ENCODE peak calls at places on chromosomes 3 and 15, in five cellular contexts. D, U, J, S and X are unnamed samples.

GRCh38 chr3:109685084-109686079 is 348.0 kb upstream of the DPPA4 start:
- DNase-seq in J (no peak), D (no peak), U (peak), S (peak), X (no peak)

GRCh38 chr15:75712668-75713337 is at the start of gene CSPG4:
- DNase-seq in S (peak), U (peak), D (peak), J (no peak), X (peak)

GRCh38 chr3:119359476-119359998 is 65.4 kb downstream of the ARHGAP31 start:
- DNase-seq in S (no peak), U (no peak), D (no peak), J (no peak), X (no peak)

GRCh38 chr15:100193277-100193860 is 148.4 kb downstream of the ADAMTS17 start:
- DNase-seq in J (no peak), D (no peak), S (no peak), U (no peak), X (no peak)

GRCh38 chr3:172517859-172518466 is 5.3 kb downstream of the TNFSF10 start:
- DNase-seq in S (no peak), U (peak), J (no peak), D (no peak), X (no peak)

GRCh38 chr15:37789881-37790280 is 144.6 kb upstream of the TMCO5A start:
- DNase-seq in J (no peak), S (peak), U (peak), D (no peak), X (no peak)

GRCh38 chr3:123552095-123552714 is 32.6 kb downstream of the HACD2 start:
- DNase-seq in U (peak), J (no peak), S (no peak), D (no peak), X (no peak)

GRCh38 chr3:168220609-168221008 is 124.9 kb upstream of the GOLIM4 start:
- DNase-seq in U (no peak), J (no peak), S (no peak), D (no peak), X (no peak)

GRCh38 chr15:63603516-63603915 is 6.3 kb downstream of the FBXL22 start:
- DNase-seq in S (no peak), U (no peak), J (no peak), D (no peak), X (no peak)

GRCh38 chr15:94804613-94805012 is 573.3 kb downstream of the MCTP2 start:
- DNase-seq in J (no peak), U (no peak), S (no peak), D (no peak), X (no peak)

GRCh38 chr3:49410844-49411549 is 779 bp downstream of the RHOA start:
- DNase-seq in U (peak), S (peak), J (no peak), D (no peak), X (no peak)

GRCh38 chr3:58588030-58588614 is 10.9 kb upstream of the FAM107A start:
- DNase-seq in S (peak), U (no peak), D (peak), J (peak), X (peak)

GRCh38 chr15:85759391-85759790 is 35.3 kb downstream of the KLHL25 start:
- DNase-seq in U (no peak), D (no peak), J (no peak), S (no peak), X (no peak)

GRCh38 chr3:111151438-111151837 is 79.8 kb downstream of the NECTIN3 start:
- DNase-seq in D (no peak), J (no peak), U (peak), S (peak), X (no peak)

GRCh38 chr15:50476143-50476542 is 51.9 kb downstream of the USP8 start:
- DNase-seq in J (no peak), U (no peak), D (no peak), S (no peak), X (no peak)

GRCh38 chr3:4306860-4307259 is 3.7 kb downstream of the SETMAR start:
- DNase-seq in U (peak), S (no peak), J (no peak), D (no peak), X (no peak)

GRCh38 chr15:57165992-57166391 is 210.3 kb upstream of the CGNL1 start:
- DNase-seq in U (peak), S (peak), D (no peak), J (no peak), X (no peak)

GRCh38 chr3:43155464-43156121 is 49.7 kb upstream of the POMGNT2 start:
- DNase-seq in U (peak), S (peak), D (peak), J (peak), X (peak)

GRCh38 chr3:56137406-56137805 is 330.9 kb downstream of the ERC2 start:
- DNase-seq in U (no peak), D (no peak), J (no peak), S (no peak), X (no peak)

DNA sequence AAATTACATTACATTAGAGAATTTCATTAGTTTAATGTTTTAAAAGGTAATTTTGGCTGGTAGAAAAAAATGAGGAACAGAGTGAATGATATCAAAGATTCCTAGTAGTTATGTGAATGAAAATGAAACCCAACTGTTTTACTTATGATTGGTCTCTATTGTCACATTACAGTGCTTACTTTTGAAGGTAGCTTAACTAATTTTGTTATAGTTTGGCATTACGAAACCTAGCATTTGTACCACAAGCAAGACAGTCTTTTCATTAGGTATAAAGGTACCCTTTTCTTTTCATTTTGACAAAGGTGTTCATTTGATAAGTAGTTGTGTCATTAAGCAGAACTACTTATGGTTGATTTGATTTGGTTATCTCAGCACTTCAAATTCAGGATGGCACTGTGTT is 6.9 kb downstream of the SELENOT start:
- DNase-seq in D (no peak), J (no peak), S (no peak), U (no peak), X (no peak)
- H2BK12ac ChIP-seq in D (no peak), J (no peak), S (no peak), U (no peak), X (no peak)

DNA sequence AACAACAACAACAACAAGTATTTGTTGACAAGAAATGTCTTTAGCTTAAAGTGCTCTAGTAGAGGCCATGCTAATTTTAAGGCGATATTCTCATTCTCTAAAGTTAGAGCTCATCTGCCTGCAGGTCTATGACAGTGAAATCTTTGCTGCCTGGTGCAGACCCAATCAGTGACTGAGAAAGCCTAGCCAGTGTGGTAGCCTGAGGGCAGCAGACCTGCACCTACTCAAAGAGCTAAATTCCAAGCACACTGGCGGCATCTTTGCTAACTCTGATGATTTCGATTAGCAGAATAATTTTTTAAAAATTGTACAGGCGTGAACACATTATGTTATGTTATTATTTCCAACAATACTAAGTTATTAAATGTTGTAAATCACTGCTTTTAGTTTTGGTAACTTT is 228.8 kb upstream of the RGMA start:
- DNase-seq in U (peak), S (no peak), J (no peak), D (no peak), X (no peak)
- H2BK12ac ChIP-seq in U (no peak), S (no peak), J (no peak), D (no peak), X (no peak)

GRCh38 chr3:105827101-105827634 is 41.6 kb downstream of the CBLB start:
- DNase-seq in U (no peak), J (no peak), S (no peak), D (no peak), X (no peak)
- H2BK12ac ChIP-seq in U (no peak), J (no peak), S (no peak), D (no peak), X (no peak)

DNA sequence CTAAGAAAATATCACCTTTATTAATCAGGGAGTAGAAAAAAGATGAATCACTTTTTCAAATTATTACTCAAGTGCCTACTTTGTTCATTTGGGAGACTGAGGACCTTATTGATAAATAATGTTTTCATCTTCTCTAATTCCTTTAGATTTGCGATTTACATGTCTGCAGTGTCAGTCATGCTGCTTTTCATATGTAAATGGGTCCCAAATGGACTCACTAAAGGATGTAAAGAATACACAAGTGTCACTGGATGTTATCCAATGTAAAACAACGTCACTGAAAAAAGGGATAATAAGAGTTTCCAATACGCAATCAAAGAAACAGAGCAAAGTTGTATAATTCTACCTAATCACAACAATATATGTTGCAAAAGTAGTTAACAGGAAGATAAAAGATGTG is 84.9 kb downstream of the TFDP2 start:
- DNase-seq in U (no peak), D (no peak), S (no peak), J (no peak), X (no peak)
- H2BK12ac ChIP-seq in U (no peak), D (no peak), S (no peak), J (no peak), X (no peak)

DNA sequence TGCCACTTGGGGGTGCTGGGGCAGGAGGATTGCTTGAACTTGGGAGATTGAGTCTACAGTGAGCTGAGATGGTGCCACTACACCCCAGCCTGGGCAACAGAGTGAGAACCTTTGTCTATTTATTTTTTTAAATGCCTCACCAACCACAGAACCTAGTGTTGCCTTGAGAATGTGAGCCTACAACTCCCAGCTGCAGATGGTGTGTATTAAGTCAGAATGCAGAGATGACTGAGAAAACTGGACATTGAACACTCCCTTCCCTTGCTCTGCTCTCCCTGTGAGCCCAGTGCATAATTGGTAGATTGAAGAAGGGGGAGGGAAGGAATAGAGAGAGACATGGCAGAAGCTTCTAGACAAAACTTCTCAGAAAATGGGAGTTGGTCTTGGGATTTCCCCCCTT is 53.5 kb downstream of the CCDC33 start:
- DNase-seq in D (no peak), U (no peak), S (no peak), J (no peak), X (no peak)
- H2BK12ac ChIP-seq in D (no peak), U (no peak), S (no peak), J (no peak), X (no peak)

GRCh38 chr3:158104346-158105020 is 1.7 kb downstream of the SHOX2 start:
- DNase-seq in J (no peak), D (no peak), S (peak), U (peak), X (no peak)
- H2BK12ac ChIP-seq in J (no peak), D (no peak), S (no peak), U (no peak), X (no peak)

DNA sequence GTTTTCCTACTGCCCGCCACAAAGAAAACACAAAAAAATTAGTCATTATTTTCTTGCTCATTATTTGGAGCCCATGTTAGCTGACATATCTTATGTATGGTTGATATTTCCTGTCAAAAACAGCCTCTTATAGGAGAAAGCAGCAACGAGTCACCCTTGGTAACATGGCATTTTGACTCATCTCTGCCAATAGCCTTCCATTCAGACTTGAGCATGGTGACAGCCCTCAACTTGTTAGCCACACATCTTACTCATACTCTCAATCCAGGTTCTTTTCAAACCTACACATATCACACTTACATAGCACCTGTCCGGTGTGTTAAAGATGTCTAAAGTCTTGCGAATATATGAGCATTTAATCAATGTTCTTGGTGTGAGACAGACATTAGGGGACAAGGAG is 109.4 kb upstream of the SAMMSON start:
- DNase-seq in U (no peak), D (no peak), J (no peak), S (peak), X (no peak)
- H2BK12ac ChIP-seq in U (no peak), D (no peak), J (no peak), S (no peak), X (no peak)

DNA sequence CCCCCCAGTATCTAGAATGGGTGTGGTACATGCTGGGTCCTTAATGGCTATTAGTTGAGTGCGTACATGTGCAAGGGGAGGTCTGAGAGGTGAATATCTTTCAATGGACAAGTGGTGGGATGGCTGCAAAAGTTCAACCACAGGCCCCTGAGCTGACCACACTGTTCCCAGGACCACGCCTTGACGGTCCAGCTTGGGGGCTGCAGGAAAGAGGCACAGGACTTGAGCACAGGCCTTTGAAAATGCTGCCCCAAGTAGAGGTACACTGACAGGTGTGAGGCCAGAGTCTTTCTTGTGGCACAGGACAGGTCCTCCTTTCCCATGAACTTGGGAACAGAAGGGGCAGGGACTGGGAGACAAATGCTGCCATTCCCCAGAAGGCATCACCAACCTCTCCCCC is 24.0 kb downstream of the AMOTL2 start:
- DNase-seq in J (no peak), U (no peak), S (no peak), D (no peak), X (no peak)
- H2BK12ac ChIP-seq in J (no peak), U (peak), S (no peak), D (peak), X (no peak)